ENCODE peak calls at places on chromosomes 5 and 9, in six cellular contexts. One of them, this sample, is unnamed.

GRCh38 chr9:86659413-86660046 is 287.8 kb downstream of the GAS1 start:
- DNase-seq in HS-5: no peak
- DNase-seq in iPS-NIHi11: no peak
- DNase-seq in posterior cingulate gyrus: no peak
- DNase-seq in GM06990: no peak
- DNase-seq in adrenal gland: no peak
- DNase-seq in this sample: no peak

GRCh38 chr5:160312139-160312959 is at the start of gene CCNJL:
- DNase-seq in HS-5: no peak
- DNase-seq in iPS-NIHi11: peak; percentile 98
- DNase-seq in posterior cingulate gyrus: peak; percentile 87
- DNase-seq in GM06990: peak; percentile 36
- DNase-seq in adrenal gland: peak; percentile 66
- DNase-seq in this sample: peak; percentile 93

GRCh38 chr5:53006920-53007890 is 18.1 kb downstream of the ITGA2 start:
- DNase-seq in HS-5: no peak
- DNase-seq in iPS-NIHi11: no peak
- DNase-seq in posterior cingulate gyrus: no peak
- DNase-seq in GM06990: no peak
- DNase-seq in adrenal gland: no peak
- DNase-seq in this sample: no peak

GRCh38 chr5:166581827-166582226 is 1709.6 kb upstream of the WWC1 start:
- DNase-seq in HS-5: peak; percentile 38
- DNase-seq in iPS-NIHi11: no peak
- DNase-seq in posterior cingulate gyrus: no peak
- DNase-seq in GM06990: no peak
- DNase-seq in adrenal gland: no peak
- DNase-seq in this sample: no peak

GRCh38 chr5:73378070-73378469 is 70.5 kb downstream of the FOXD1 start:
- DNase-seq in HS-5: no peak
- DNase-seq in iPS-NIHi11: no peak
- DNase-seq in posterior cingulate gyrus: no peak
- DNase-seq in GM06990: no peak
- DNase-seq in adrenal gland: no peak
- DNase-seq in this sample: peak; percentile 59

GRCh38 chr9:124137009-124137943 is 120.5 kb upstream of the NEK6 start:
- DNase-seq in HS-5: no peak
- DNase-seq in iPS-NIHi11: no peak
- DNase-seq in posterior cingulate gyrus: no peak
- DNase-seq in GM06990: peak; percentile 80
- DNase-seq in adrenal gland: no peak
- DNase-seq in this sample: no peak

GRCh38 chr9:107175826-107176500 is 107.1 kb upstream of the RAD23B start:
- DNase-seq in HS-5: no peak
- DNase-seq in iPS-NIHi11: no peak
- DNase-seq in posterior cingulate gyrus: no peak
- DNase-seq in GM06990: no peak
- DNase-seq in adrenal gland: no peak
- DNase-seq in this sample: no peak

GRCh38 chr5:125042243-125042887 is 295.9 kb upstream of the ZNF608 start:
- DNase-seq in HS-5: no peak
- DNase-seq in iPS-NIHi11: no peak
- DNase-seq in posterior cingulate gyrus: no peak
- DNase-seq in GM06990: no peak
- DNase-seq in adrenal gland: no peak
- DNase-seq in this sample: no peak

GRCh38 chr9:90943341-90943740 is 141.7 kb downstream of the SYK start:
- DNase-seq in HS-5: no peak
- DNase-seq in iPS-NIHi11: no peak
- DNase-seq in posterior cingulate gyrus: no peak
- DNase-seq in GM06990: no peak
- DNase-seq in adrenal gland: no peak
- DNase-seq in this sample: no peak

GRCh38 chr5:141747152-141747640 is 65.2 kb upstream of the ARAP3 start:
- DNase-seq in HS-5: no peak
- DNase-seq in iPS-NIHi11: peak; percentile 91
- DNase-seq in posterior cingulate gyrus: peak; percentile 99
- DNase-seq in GM06990: peak; percentile 31
- DNase-seq in adrenal gland: peak; percentile 64
- DNase-seq in this sample: peak; percentile 93

GRCh38 chr5:158496624-158497023 is 603.1 kb downstream of the EBF1 start:
- DNase-seq in HS-5: no peak
- DNase-seq in iPS-NIHi11: no peak
- DNase-seq in posterior cingulate gyrus: no peak
- DNase-seq in GM06990: no peak
- DNase-seq in adrenal gland: no peak
- DNase-seq in this sample: no peak

GRCh38 chr5:478355-478981 is 35.5 kb downstream of the EXOC3 start:
- DNase-seq in HS-5: no peak
- DNase-seq in iPS-NIHi11: no peak
- DNase-seq in posterior cingulate gyrus: no peak
- DNase-seq in GM06990: no peak
- DNase-seq in adrenal gland: no peak
- DNase-seq in this sample: no peak

GRCh38 chr5:145830594-145830993 is 4.5 kb downstream of the PRELID2 start:
- DNase-seq in HS-5: no peak
- DNase-seq in iPS-NIHi11: no peak
- DNase-seq in posterior cingulate gyrus: no peak
- DNase-seq in GM06990: no peak
- DNase-seq in adrenal gland: no peak
- DNase-seq in this sample: no peak

GRCh38 chr9:109194157-109194556 is 27.1 kb upstream of the FRRS1L start:
- DNase-seq in HS-5: no peak
- DNase-seq in iPS-NIHi11: no peak
- DNase-seq in posterior cingulate gyrus: no peak
- DNase-seq in GM06990: no peak
- DNase-seq in adrenal gland: no peak
- DNase-seq in this sample: no peak

GRCh38 chr9:91197232-91198181 is 164.2 kb downstream of the AUH start:
- DNase-seq in HS-5: peak; percentile 98
- DNase-seq in iPS-NIHi11: peak; percentile 38
- DNase-seq in posterior cingulate gyrus: no peak
- DNase-seq in GM06990: no peak
- DNase-seq in adrenal gland: peak; percentile 95
- DNase-seq in this sample: no peak

GRCh38 chr9:110777843-110778215 is 109.2 kb downstream of the MUSK start:
- DNase-seq in HS-5: no peak
- DNase-seq in iPS-NIHi11: no peak
- DNase-seq in posterior cingulate gyrus: no peak
- DNase-seq in GM06990: no peak
- DNase-seq in adrenal gland: no peak
- DNase-seq in this sample: no peak

GRCh38 chr5:57626703-57627102 is 144.1 kb upstream of the ACTBL2 start:
- DNase-seq in HS-5: no peak
- DNase-seq in iPS-NIHi11: no peak
- DNase-seq in posterior cingulate gyrus: no peak
- DNase-seq in GM06990: no peak
- DNase-seq in adrenal gland: no peak
- DNase-seq in this sample: no peak

GRCh38 chr5:75510836-75511434 is 494 bp downstream of the CERT1 start:
- DNase-seq in HS-5: no peak
- DNase-seq in iPS-NIHi11: peak; percentile 40
- DNase-seq in posterior cingulate gyrus: peak; percentile 89
- DNase-seq in GM06990: peak; percentile 65
- DNase-seq in adrenal gland: peak; percentile 58
- DNase-seq in this sample: peak; percentile 78

GRCh38 chr5:31824886-31825774 is 186.2 kb downstream of the PDZD2 start:
- DNase-seq in HS-5: peak; percentile 50
- DNase-seq in iPS-NIHi11: peak; percentile 55
- DNase-seq in posterior cingulate gyrus: no peak
- DNase-seq in GM06990: peak; percentile 4
- DNase-seq in adrenal gland: peak; percentile 31
- DNase-seq in this sample: peak; percentile 85

GRCh38 chr9:76615149-76615548 is 149.1 kb upstream of the PCA3 start:
- DNase-seq in HS-5: no peak
- DNase-seq in iPS-NIHi11: no peak
- DNase-seq in posterior cingulate gyrus: no peak
- DNase-seq in GM06990: no peak
- DNase-seq in adrenal gland: no peak
- DNase-seq in this sample: no peak

GRCh38 chr5:144114571-144114970 is 55.9 kb downstream of the YIPF5 start:
- DNase-seq in HS-5: no peak
- DNase-seq in iPS-NIHi11: no peak
- DNase-seq in posterior cingulate gyrus: no peak
- DNase-seq in GM06990: no peak
- DNase-seq in adrenal gland: no peak
- DNase-seq in this sample: no peak

GRCh38 chr9:64773491-64773931 is 511.5 kb downstream of the FOXD4L5 start:
- DNase-seq in HS-5: no peak
- DNase-seq in iPS-NIHi11: peak; percentile 11
- DNase-seq in posterior cingulate gyrus: peak; percentile 5
- DNase-seq in GM06990: peak; percentile 20
- DNase-seq in adrenal gland: no peak
- DNase-seq in this sample: no peak

GRCh38 chr5:175621971-175622370 is 35.9 kb upstream of the HRH2 start:
- DNase-seq in HS-5: no peak
- DNase-seq in iPS-NIHi11: no peak
- DNase-seq in posterior cingulate gyrus: no peak
- DNase-seq in GM06990: no peak
- DNase-seq in adrenal gland: no peak
- DNase-seq in this sample: no peak

GRCh38 chr5:156922207-156922792 is 40.7 kb downstream of the TIMD4 start:
- DNase-seq in HS-5: no peak
- DNase-seq in iPS-NIHi11: no peak
- DNase-seq in posterior cingulate gyrus: no peak
- DNase-seq in GM06990: peak; percentile 36
- DNase-seq in adrenal gland: no peak
- DNase-seq in this sample: no peak

GRCh38 chr5:163571755-163572154 is 66.3 kb downstream of the MAT2B start:
- DNase-seq in HS-5: peak; percentile 97
- DNase-seq in iPS-NIHi11: no peak
- DNase-seq in posterior cingulate gyrus: no peak
- DNase-seq in GM06990: no peak
- DNase-seq in adrenal gland: no peak
- DNase-seq in this sample: no peak

GRCh38 chr9:131366745-131367401 is 27.0 kb upstream of the PRRC2B start:
- DNase-seq in HS-5: peak; percentile 31
- DNase-seq in iPS-NIHi11: peak; percentile 66
- DNase-seq in posterior cingulate gyrus: peak; percentile 44
- DNase-seq in GM06990: no peak
- DNase-seq in adrenal gland: no peak
- DNase-seq in this sample: peak; percentile 78

GRCh38 chr5:608286-609087 is 3.7 kb upstream of the CEP72 start:
- DNase-seq in HS-5: no peak
- DNase-seq in iPS-NIHi11: no peak
- DNase-seq in posterior cingulate gyrus: peak; percentile 56
- DNase-seq in GM06990: no peak
- DNase-seq in adrenal gland: no peak
- DNase-seq in this sample: no peak

GRCh38 chr5:54616031-54616430 is 98.5 kb downstream of the SNX18 start:
- DNase-seq in HS-5: no peak
- DNase-seq in iPS-NIHi11: no peak
- DNase-seq in posterior cingulate gyrus: no peak
- DNase-seq in GM06990: no peak
- DNase-seq in adrenal gland: peak; percentile 59
- DNase-seq in this sample: no peak

GRCh38 chr9:34375901-34376595 is 650 bp downstream of the MYORG start:
- DNase-seq in HS-5: no peak
- DNase-seq in iPS-NIHi11: peak; percentile 54
- DNase-seq in posterior cingulate gyrus: peak; percentile 89
- DNase-seq in GM06990: peak; percentile 48
- DNase-seq in adrenal gland: peak; percentile 62
- DNase-seq in this sample: peak; percentile 90

This sample was measured in endodermal cell.